ENCODE peak calls at places on chromosome 18, in seven cellular contexts. C is H4; E is GM23338; D is NCI-H82; L is ELR; H is MCF 10A; U is CD8-positive, alpha-beta memory T cell. W is an unnamed sample.
A peak's percentile ranks its signal among the peaks of the same experiment; 100 is the strongest.

GRCh38 chr18:29712785-29713184 is 1329.8 kb downstream of the DSC3 start:
- DNase-seq in C (no peak), E (peak; percentile 4), D (no peak), L (no peak), H (no peak), U (no peak), W (no peak)

GRCh38 chr18:5285326-5285725 is 10.2 kb downstream of the ZBTB14 start:
- DNase-seq in C (no peak), E (no peak), D (peak; percentile 61), L (no peak), H (no peak), U (no peak), W (no peak)

GRCh38 chr18:70621710-70622109 is 332.9 kb downstream of the SOCS6 start:
- DNase-seq in C (no peak), E (no peak), D (no peak), L (no peak), H (no peak), U (no peak), W (peak; percentile 56)

GRCh38 chr18:79694895-79695213 is 15.3 kb downstream of the CTDP1 start:
- DNase-seq in C (no peak), E (no peak), D (no peak), L (no peak), H (no peak), U (no peak), W (no peak)

GRCh38 chr18:78828131-78828530 is 151.5 kb upstream of the SALL3 start:
- DNase-seq in C (no peak), E (no peak), D (no peak), L (no peak), H (no peak), U (no peak), W (no peak)

GRCh38 chr18:48893559-48894265 is 57.1 kb downstream of the SMAD7 start:
- DNase-seq in C (no peak), E (no peak), D (no peak), L (no peak), H (no peak), U (no peak), W (no peak)

GRCh38 chr18:12245793-12246135 is 8.4 kb upstream of the CIDEA start:
- DNase-seq in C (no peak), E (no peak), D (no peak), L (no peak), H (no peak), U (no peak), W (no peak)

GRCh38 chr18:24741961-24742738 is 281.7 kb downstream of the HRH4 start:
- DNase-seq in C (no peak), E (no peak), D (no peak), L (no peak), H (no peak), U (no peak), W (no peak)

GRCh38 chr18:22153428-22153827 is 16.0 kb upstream of the GATA6 start:
- DNase-seq in C (no peak), E (no peak), D (no peak), L (no peak), H (no peak), U (no peak), W (no peak)

GRCh38 chr18:9631814-9632496 is 17.6 kb upstream of the PPP4R1 start:
- DNase-seq in C (peak; percentile 57), E (no peak), D (no peak), L (peak; percentile 95), H (peak; percentile 49), U (no peak), W (no peak)

GRCh38 chr18:70413455-70413854 is 124.6 kb downstream of the SOCS6 start:
- DNase-seq in C (no peak), E (no peak), D (no peak), L (no peak), H (no peak), U (no peak), W (no peak)

GRCh38 chr18:78679061-78679460 is 300.6 kb upstream of the SALL3 start:
- DNase-seq in C (no peak), E (no peak), D (no peak), L (no peak), H (no peak), U (no peak), W (peak; percentile 17)

GRCh38 chr18:52333860-52334259 is 6.1 kb upstream of the DCC start:
- DNase-seq in C (no peak), E (no peak), D (peak; percentile 30), L (no peak), H (no peak), U (no peak), W (no peak)